ENCODE peak calls at places on chromosomes 2 and 18, in nine cellular contexts. One of them, this sample, is unnamed.

GRCh38 chr2:147255812-147256211 is 589.0 kb upstream of the ACVR2A start:
- DNase-seq in pancreas: no peak
- DNase-seq in Peyer's patch: no peak
- DNase-seq in upper lobe of right lung: no peak
- DNase-seq in fibroblast of lung: no peak
- DNase-seq in GM12878: no peak
- DNase-seq in MM.1S: no peak
- DNase-seq in thoracic aorta: no peak
- DNase-seq in NB4: no peak
- DNase-seq in this sample: no peak

GRCh38 chr2:171957061-171957460 is 34.8 kb downstream of the HAT1 start:
- DNase-seq in Peyer's patch: no peak
- DNase-seq in fibroblast of lung: peak
- DNase-seq in MM.1S: no peak
- DNase-seq in GM12878: no peak
- DNase-seq in upper lobe of right lung: no peak
- DNase-seq in thoracic aorta: no peak
- DNase-seq in pancreas: no peak
- DNase-seq in NB4: peak
- DNase-seq in this sample: peak

GRCh38 chr2:190791347-190791982 is 89.2 kb upstream of the GLS start:
- DNase-seq in GM12878: no peak
- DNase-seq in Peyer's patch: no peak
- DNase-seq in NB4: peak
- DNase-seq in pancreas: no peak
- DNase-seq in upper lobe of right lung: no peak
- DNase-seq in thoracic aorta: peak
- DNase-seq in MM.1S: no peak
- DNase-seq in fibroblast of lung: peak
- DNase-seq in this sample: peak

GRCh38 chr2:26080356-26080755 is 46.5 kb downstream of the RAB10 start:
- DNase-seq in thoracic aorta: no peak
- DNase-seq in NB4: no peak
- DNase-seq in upper lobe of right lung: no peak
- DNase-seq in pancreas: no peak
- DNase-seq in Peyer's patch: no peak
- DNase-seq in fibroblast of lung: no peak
- DNase-seq in GM12878: no peak
- DNase-seq in MM.1S: no peak
- DNase-seq in this sample: no peak

GRCh38 chr2:42008241-42008911 is 39.4 kb upstream of the PKDCC start:
- DNase-seq in Peyer's patch: no peak
- DNase-seq in upper lobe of right lung: no peak
- DNase-seq in MM.1S: no peak
- DNase-seq in NB4: no peak
- DNase-seq in GM12878: no peak
- DNase-seq in fibroblast of lung: peak
- DNase-seq in pancreas: no peak
- DNase-seq in thoracic aorta: no peak
- DNase-seq in this sample: no peak

GRCh38 chr2:118490323-118490722 is 357.1 kb downstream of the EN1 start:
- DNase-seq in upper lobe of right lung: no peak
- DNase-seq in MM.1S: no peak
- DNase-seq in Peyer's patch: no peak
- DNase-seq in pancreas: no peak
- DNase-seq in NB4: no peak
- DNase-seq in fibroblast of lung: no peak
- DNase-seq in GM12878: no peak
- DNase-seq in thoracic aorta: no peak
- DNase-seq in this sample: no peak

GRCh38 chr2:162579986-162580385 is 236.1 kb downstream of the GCA start:
- DNase-seq in Peyer's patch: no peak
- DNase-seq in fibroblast of lung: no peak
- DNase-seq in MM.1S: no peak
- DNase-seq in upper lobe of right lung: no peak
- DNase-seq in thoracic aorta: no peak
- DNase-seq in NB4: no peak
- DNase-seq in GM12878: no peak
- DNase-seq in pancreas: no peak
- DNase-seq in this sample: no peak

GRCh38 chr2:11625671-11626070 is 44.3 kb downstream of the NTSR2 start:
- DNase-seq in GM12878: no peak
- DNase-seq in fibroblast of lung: no peak
- DNase-seq in upper lobe of right lung: no peak
- DNase-seq in Peyer's patch: no peak
- DNase-seq in NB4: no peak
- DNase-seq in pancreas: no peak
- DNase-seq in thoracic aorta: no peak
- DNase-seq in MM.1S: no peak
- DNase-seq in this sample: no peak

GRCh38 chr2:42569883-42570282 is 1.5 kb downstream of the MTA3 start:
- DNase-seq in Peyer's patch: no peak
- DNase-seq in GM12878: no peak
- DNase-seq in upper lobe of right lung: no peak
- DNase-seq in MM.1S: no peak
- DNase-seq in pancreas: no peak
- DNase-seq in NB4: peak
- DNase-seq in fibroblast of lung: no peak
- DNase-seq in thoracic aorta: no peak
- DNase-seq in this sample: no peak

GRCh38 chr2:10837532-10838266 is 25.1 kb upstream of the PDIA6 start:
- DNase-seq in fibroblast of lung: no peak
- DNase-seq in MM.1S: no peak
- DNase-seq in GM12878: no peak
- DNase-seq in NB4: no peak
- DNase-seq in thoracic aorta: no peak
- DNase-seq in pancreas: no peak
- DNase-seq in upper lobe of right lung: no peak
- DNase-seq in Peyer's patch: no peak
- DNase-seq in this sample: no peak

GRCh38 chr2:148812306-148812705 is 62.7 kb upstream of the KIF5C start:
- DNase-seq in GM12878: no peak
- DNase-seq in Peyer's patch: no peak
- DNase-seq in NB4: no peak
- DNase-seq in pancreas: no peak
- DNase-seq in upper lobe of right lung: no peak
- DNase-seq in thoracic aorta: no peak
- DNase-seq in MM.1S: no peak
- DNase-seq in fibroblast of lung: peak
- DNase-seq in this sample: no peak

GRCh38 chr2:98909381-98910211 is 26.4 kb downstream of the CRACDL start:
- DNase-seq in thoracic aorta: no peak
- DNase-seq in MM.1S: no peak
- DNase-seq in Peyer's patch: peak
- DNase-seq in NB4: peak
- DNase-seq in pancreas: peak
- DNase-seq in GM12878: no peak
- DNase-seq in upper lobe of right lung: peak
- DNase-seq in fibroblast of lung: peak
- DNase-seq in this sample: peak

GRCh38 chr2:58762176-58762781 is 521.2 kb upstream of the FANCL start:
- DNase-seq in pancreas: peak
- DNase-seq in Peyer's patch: peak
- DNase-seq in GM12878: no peak
- DNase-seq in NB4: peak
- DNase-seq in thoracic aorta: no peak
- DNase-seq in upper lobe of right lung: peak
- DNase-seq in MM.1S: peak
- DNase-seq in fibroblast of lung: peak
- DNase-seq in this sample: peak

GRCh38 chr18:27175914-27176313 is 9.2 kb downstream of the CHST9 start:
- DNase-seq in GM12878: no peak
- DNase-seq in fibroblast of lung: no peak
- DNase-seq in upper lobe of right lung: no peak
- DNase-seq in NB4: no peak
- DNase-seq in thoracic aorta: no peak
- DNase-seq in pancreas: no peak
- DNase-seq in MM.1S: no peak
- DNase-seq in Peyer's patch: no peak
- DNase-seq in this sample: no peak

GRCh38 chr2:25674003-25674362 is 606 bp upstream of the DTNB start:
- DNase-seq in thoracic aorta: no peak
- DNase-seq in MM.1S: no peak
- DNase-seq in Peyer's patch: no peak
- DNase-seq in upper lobe of right lung: no peak
- DNase-seq in fibroblast of lung: no peak
- DNase-seq in GM12878: no peak
- DNase-seq in pancreas: no peak
- DNase-seq in NB4: no peak
- DNase-seq in this sample: no peak

GRCh38 chr2:238908960-238909951 is 61.4 kb downstream of the TWIST2 start:
- DNase-seq in fibroblast of lung: peak
- DNase-seq in GM12878: no peak
- DNase-seq in MM.1S: no peak
- DNase-seq in pancreas: no peak
- DNase-seq in Peyer's patch: peak
- DNase-seq in NB4: no peak
- DNase-seq in thoracic aorta: no peak
- DNase-seq in upper lobe of right lung: peak
- DNase-seq in this sample: no peak

GRCh38 chr2:59176737-59177136 is 935.6 kb upstream of the FANCL start:
- DNase-seq in pancreas: no peak
- DNase-seq in fibroblast of lung: no peak
- DNase-seq in GM12878: no peak
- DNase-seq in upper lobe of right lung: no peak
- DNase-seq in Peyer's patch: no peak
- DNase-seq in NB4: peak
- DNase-seq in thoracic aorta: no peak
- DNase-seq in MM.1S: peak
- DNase-seq in this sample: no peak

GRCh38 chr2:240925191-240925575 is 19.0 kb downstream of the CROCC2 start:
- DNase-seq in thoracic aorta: no peak
- DNase-seq in fibroblast of lung: no peak
- DNase-seq in Peyer's patch: peak
- DNase-seq in pancreas: peak
- DNase-seq in upper lobe of right lung: peak
- DNase-seq in NB4: peak
- DNase-seq in GM12878: no peak
- DNase-seq in MM.1S: no peak
- DNase-seq in this sample: no peak

GRCh38 chr2:207765541-207765940 is 4.2 kb downstream of the FZD5 start:
- DNase-seq in Peyer's patch: peak
- DNase-seq in GM12878: no peak
- DNase-seq in pancreas: no peak
- DNase-seq in upper lobe of right lung: no peak
- DNase-seq in fibroblast of lung: no peak
- DNase-seq in thoracic aorta: no peak
- DNase-seq in NB4: no peak
- DNase-seq in MM.1S: no peak
- DNase-seq in this sample: no peak

GRCh38 chr2:224777563-224777939 is 61.4 kb upstream of the CCDC195 start:
- DNase-seq in upper lobe of right lung: no peak
- DNase-seq in fibroblast of lung: no peak
- DNase-seq in thoracic aorta: no peak
- DNase-seq in GM12878: no peak
- DNase-seq in Peyer's patch: no peak
- DNase-seq in pancreas: no peak
- DNase-seq in MM.1S: no peak
- DNase-seq in NB4: no peak
- DNase-seq in this sample: no peak
- H3K4me3 ChIP-seq in upper lobe of right lung: no peak
- H3K4me3 ChIP-seq in fibroblast of lung: no peak
- H3K4me3 ChIP-seq in thoracic aorta: no peak
- H3K4me3 ChIP-seq in GM12878: no peak
- H3K4me3 ChIP-seq in Peyer's patch: no peak
- H3K4me3 ChIP-seq in pancreas: no peak
- H3K4me3 ChIP-seq in MM.1S: no peak
- H3K4me3 ChIP-seq in NB4: no peak
- H3K4me3 ChIP-seq in this sample: no peak

GRCh38 chr2:54275541-54275940 is 19.5 kb upstream of the TSPYL6 start:
- DNase-seq in fibroblast of lung: no peak
- DNase-seq in pancreas: no peak
- DNase-seq in Peyer's patch: no peak
- DNase-seq in GM12878: no peak
- DNase-seq in NB4: no peak
- DNase-seq in upper lobe of right lung: no peak
- DNase-seq in thoracic aorta: no peak
- DNase-seq in MM.1S: no peak
- DNase-seq in this sample: no peak

GRCh38 chr2:54284801-54285200 is 28.8 kb upstream of the TSPYL6 start:
- DNase-seq in pancreas: no peak
- DNase-seq in upper lobe of right lung: no peak
- DNase-seq in Peyer's patch: no peak
- DNase-seq in NB4: no peak
- DNase-seq in fibroblast of lung: no peak
- DNase-seq in MM.1S: no peak
- DNase-seq in thoracic aorta: no peak
- DNase-seq in GM12878: no peak
- DNase-seq in this sample: no peak

GRCh38 chr2:54274781-54275242 is 18.8 kb upstream of the TSPYL6 start:
- DNase-seq in Peyer's patch: no peak
- DNase-seq in MM.1S: no peak
- DNase-seq in pancreas: no peak
- DNase-seq in NB4: peak
- DNase-seq in fibroblast of lung: peak
- DNase-seq in thoracic aorta: no peak
- DNase-seq in upper lobe of right lung: no peak
- DNase-seq in GM12878: no peak
- DNase-seq in this sample: no peak

GRCh38 chr2:54279385-54279784 is 23.4 kb upstream of the TSPYL6 start:
- DNase-seq in upper lobe of right lung: no peak
- DNase-seq in fibroblast of lung: no peak
- DNase-seq in Peyer's patch: no peak
- DNase-seq in thoracic aorta: no peak
- DNase-seq in pancreas: no peak
- DNase-seq in GM12878: no peak
- DNase-seq in MM.1S: no peak
- DNase-seq in NB4: no peak
- DNase-seq in this sample: no peak
- TF ChIP-seq CTCF in upper lobe of right lung: no peak
- TF ChIP-seq CTCF in fibroblast of lung: peak
- TF ChIP-seq CTCF in Peyer's patch: no peak
- TF ChIP-seq CTCF in thoracic aorta: no peak
- TF ChIP-seq CTCF in pancreas: no peak
- TF ChIP-seq CTCF in GM12878: no peak
- TF ChIP-seq CTCF in MM.1S: no peak
- TF ChIP-seq CTCF in NB4: no peak
- TF ChIP-seq CTCF in this sample: peak

GRCh38 chr2:127102464-127103242 is 4.3 kb downstream of the BIN1 start:
- DNase-seq in Peyer's patch: peak
- DNase-seq in NB4: no peak
- DNase-seq in upper lobe of right lung: no peak
- DNase-seq in GM12878: no peak
- DNase-seq in pancreas: no peak
- DNase-seq in thoracic aorta: no peak
- DNase-seq in MM.1S: no peak
- DNase-seq in fibroblast of lung: no peak
- DNase-seq in this sample: no peak
- H3K4me3 ChIP-seq in Peyer's patch: no peak
- H3K4me3 ChIP-seq in NB4: no peak
- H3K4me3 ChIP-seq in upper lobe of right lung: no peak
- H3K4me3 ChIP-seq in GM12878: no peak
- H3K4me3 ChIP-seq in pancreas: no peak
- H3K4me3 ChIP-seq in thoracic aorta: no peak
- H3K4me3 ChIP-seq in MM.1S: no peak
- H3K4me3 ChIP-seq in fibroblast of lung: no peak
- H3K4me3 ChIP-seq in this sample: no peak

DNA sequence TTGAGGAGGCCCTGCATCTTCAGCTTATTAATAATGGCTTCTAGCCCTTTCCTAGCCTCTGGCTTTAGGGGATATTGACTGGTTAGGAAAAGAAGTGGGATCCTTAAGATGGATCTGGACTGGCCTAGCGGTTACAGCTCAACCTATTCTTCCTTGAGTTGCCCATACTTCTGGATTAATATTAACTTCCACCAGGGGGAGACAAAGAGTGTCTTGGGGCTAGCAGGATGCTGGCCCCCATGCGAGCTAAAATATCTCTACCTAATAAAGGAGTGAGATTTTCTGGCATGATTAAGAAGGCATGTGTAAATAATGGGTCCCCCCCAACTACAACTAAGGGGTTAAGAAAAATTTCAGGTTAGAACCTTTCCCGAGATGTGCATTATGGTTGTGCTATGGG is 23.2 kb upstream of the PLA2R1 start:
- DNase-seq in MM.1S: peak
- DNase-seq in NB4: no peak
- DNase-seq in fibroblast of lung: no peak
- DNase-seq in Peyer's patch: no peak
- DNase-seq in upper lobe of right lung: no peak
- DNase-seq in pancreas: no peak
- DNase-seq in GM12878: no peak
- DNase-seq in thoracic aorta: no peak
- DNase-seq in this sample: no peak
- TF ChIP-seq CTCF in MM.1S: peak
- TF ChIP-seq CTCF in NB4: peak
- TF ChIP-seq CTCF in fibroblast of lung: no peak
- TF ChIP-seq CTCF in Peyer's patch: no peak
- TF ChIP-seq CTCF in upper lobe of right lung: no peak
- TF ChIP-seq CTCF in pancreas: no peak
- TF ChIP-seq CTCF in GM12878: peak
- TF ChIP-seq CTCF in thoracic aorta: no peak
- TF ChIP-seq CTCF in this sample: peak

This sample was measured in HFF-Myc.